ENCODE peak calls at places on chromosomes 6 and 20, in eight cellular contexts. S is stomach; K is astrocyte of the cerebellum; Q is prostate gland; T is CD4-positive, alpha-beta T cell; E is uterus; M is dorsolateral prefrontal cortex; J is omental fat pad. L is an unnamed sample.

GRCh38 chr6:163962627-163963117 is 548.2 kb downstream of the QKI start:
- DNase-seq in T (no peak), Q (no peak), E (no peak), K (no peak), M (no peak), S (no peak), J (no peak), L (no peak)

GRCh38 chr20:41650221-41650948 is 32.2 kb upstream of the CHD6 start:
- DNase-seq in Q (peak; percentile 87), J (no peak), M (no peak), S (peak; percentile 69), T (no peak), E (no peak), K (no peak), L (peak; percentile 61)

GRCh38 chr20:5863040-5863811 is 87.1 kb downstream of the TRMT6 start:
- DNase-seq in J (no peak), E (peak; percentile 41), S (no peak), T (no peak), M (no peak), Q (no peak), K (no peak), L (peak; percentile 72)

GRCh38 chr20:10626896-10627295 is 46.9 kb downstream of the JAG1 start:
- DNase-seq in M (no peak), E (no peak), T (no peak), K (no peak), S (no peak), J (no peak), Q (no peak), L (no peak)

GRCh38 chr6:27250955-27251671 is 3.6 kb downstream of the PRSS16 start:
- DNase-seq in T (peak; percentile 46), K (no peak), M (peak; percentile 87), E (peak; percentile 30), S (peak; percentile 95), Q (peak; percentile 92), J (no peak), L (peak; percentile 97)

GRCh38 chr20:38032585-38033329 is 499 bp downstream of the TTI1 start:
- DNase-seq in Q (no peak), E (no peak), J (no peak), M (no peak), T (no peak), K (no peak), S (no peak), L (no peak)

GRCh38 chr6:41715779-41716515 is 19.5 kb downstream of the TFEB start:
- DNase-seq in J (no peak), Q (no peak), T (no peak), E (no peak), K (no peak), M (no peak), S (no peak), L (no peak)

GRCh38 chr20:51091564-51092195 is 68.8 kb upstream of the KCNG1 start:
- DNase-seq in T (no peak), E (no peak), M (no peak), J (no peak), Q (no peak), S (no peak), K (no peak), L (no peak)

GRCh38 chr6:159097256-159097655 is 52.5 kb upstream of the TAGAP start:
- DNase-seq in K (no peak), T (no peak), E (no peak), S (no peak), Q (no peak), J (no peak), M (no peak), L (no peak)

GRCh38 chr6:34300332-34300751 is 51.5 kb upstream of the SMIM29 start:
- DNase-seq in S (no peak), E (no peak), Q (no peak), J (no peak), K (no peak), M (no peak), T (no peak), L (no peak)

GRCh38 chr6:117674991-117675657 is at the start of gene NUS1:
- DNase-seq in E (peak; percentile 97), T (peak; percentile 97), S (peak; percentile 98), M (peak; percentile 98), Q (peak; percentile 97), K (peak; percentile 95), J (peak; percentile 93), L (peak; percentile 98)

GRCh38 chr6:38504996-38505395 is 134.7 kb downstream of the BTBD9 start:
- DNase-seq in S (no peak), E (no peak), T (no peak), J (no peak), M (no peak), K (no peak), Q (no peak), L (no peak)

GRCh38 chr20:62571667-62572344 is 70.5 kb upstream of the SLCO4A1 start:
- DNase-seq in J (no peak), E (no peak), K (no peak), Q (no peak), S (no peak), M (no peak), T (no peak), L (no peak)

GRCh38 chr6:135250751-135251356 is 69.7 kb downstream of the MYB start:
- DNase-seq in K (no peak), J (no peak), M (no peak), S (no peak), T (no peak), E (no peak), Q (no peak), L (no peak)

GRCh38 chr6:32355018-32355417 is 16.7 kb downstream of the TSBP1 start:
- DNase-seq in M (no peak), K (no peak), J (no peak), S (no peak), E (no peak), Q (no peak), T (no peak), L (no peak)

GRCh38 chr20:60627751-60628565 is 624.1 kb upstream of the CDH4 start:
- DNase-seq in M (no peak), E (no peak), Q (no peak), J (no peak), S (no peak), K (no peak), T (no peak), L (no peak)

GRCh38 chr6:134503542-134504281 is 185.8 kb upstream of the SGK1 start:
- DNase-seq in S (no peak), K (no peak), T (no peak), Q (no peak), J (no peak), E (no peak), M (no peak), L (no peak)

GRCh38 chr6:117387454-117387974 is 38.2 kb downstream of the ROS1 start:
- DNase-seq in J (no peak), S (no peak), E (no peak), Q (no peak), T (no peak), K (no peak), M (no peak), L (no peak)

GRCh38 chr20:51457281-51457932 is 85.1 kb downstream of the NFATC2 start:
- DNase-seq in Q (peak; percentile 76), T (no peak), E (peak; percentile 76), J (peak; percentile 46), K (peak; percentile 65), S (no peak), M (peak; percentile 77), L (peak; percentile 22)

GRCh38 chr20:4869290-4870193 is 131.8 kb downstream of the SLC23A2 start:
- DNase-seq in Q (peak; percentile 66), S (no peak), E (no peak), M (no peak), T (no peak), J (no peak), K (no peak), L (no peak)

GRCh38 chr20:17226410-17227198 is at the start of gene PCSK2:
- DNase-seq in Q (no peak), E (no peak), J (no peak), T (no peak), S (peak; percentile 34), M (peak; percentile 79), K (peak; percentile 16), L (peak; percentile 70)

GRCh38 chr6:167507376-167507961 is 182.6 kb downstream of the TTLL2 start:
- DNase-seq in J (no peak), K (no peak), E (no peak), T (no peak), S (no peak), M (no peak), Q (no peak), L (no peak)

GRCh38 chr6:109002882-109003281 is 91.8 kb downstream of the SESN1 start:
- DNase-seq in Q (no peak), M (no peak), T (no peak), E (no peak), S (no peak), K (no peak), J (no peak), L (no peak)

GRCh38 chr20:47173596-47174216 is 182.8 kb downstream of the ZMYND8 start:
- DNase-seq in M (no peak), Q (no peak), K (no peak), J (no peak), S (no peak), E (no peak), T (no peak), L (no peak)
- TF ChIP-seq CTCF in M (no peak), Q (no peak), K (no peak), J (no peak), S (no peak), E (no peak), T (no peak), L (no peak)

GRCh38 chr6:7106752-7107577 is 796 bp upstream of the RREB1 start:
- DNase-seq in J (no peak), E (peak; percentile 60), K (no peak), T (peak; percentile 62), S (no peak), M (no peak), Q (peak; percentile 34), L (peak; percentile 45)
- TF ChIP-seq CTCF in J (no peak), E (no peak), K (peak; percentile 12), T (peak; percentile 60), S (no peak), M (no peak), Q (peak; percentile 37), L (no peak)

DNA sequence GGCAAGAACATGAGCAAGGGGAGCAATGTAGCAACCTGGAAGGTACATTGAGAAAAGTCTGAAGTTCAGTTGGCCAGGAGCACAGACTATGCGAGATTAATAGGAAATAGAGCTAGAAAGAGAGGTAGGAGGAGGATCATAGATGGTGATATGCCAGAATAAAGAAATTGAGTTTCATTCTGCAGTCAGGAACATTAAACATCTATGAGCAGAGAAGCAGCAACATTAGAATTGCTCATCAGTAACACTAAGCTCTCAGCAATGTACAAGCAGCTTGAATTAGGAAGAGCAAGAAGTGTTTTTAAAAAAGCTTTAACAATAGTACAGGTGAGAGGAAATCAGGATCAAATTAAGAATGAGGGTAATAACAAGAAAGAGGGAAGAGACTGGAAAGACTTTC is 467.9 kb downstream of the PHF3 start:
- DNase-seq in K (no peak), M (no peak), Q (no peak), T (no peak), S (no peak), E (no peak), J (no peak), L (no peak)
- TF ChIP-seq CTCF in K (no peak), M (no peak), Q (no peak), T (no peak), S (no peak), E (no peak), J (no peak), L (no peak)

DNA sequence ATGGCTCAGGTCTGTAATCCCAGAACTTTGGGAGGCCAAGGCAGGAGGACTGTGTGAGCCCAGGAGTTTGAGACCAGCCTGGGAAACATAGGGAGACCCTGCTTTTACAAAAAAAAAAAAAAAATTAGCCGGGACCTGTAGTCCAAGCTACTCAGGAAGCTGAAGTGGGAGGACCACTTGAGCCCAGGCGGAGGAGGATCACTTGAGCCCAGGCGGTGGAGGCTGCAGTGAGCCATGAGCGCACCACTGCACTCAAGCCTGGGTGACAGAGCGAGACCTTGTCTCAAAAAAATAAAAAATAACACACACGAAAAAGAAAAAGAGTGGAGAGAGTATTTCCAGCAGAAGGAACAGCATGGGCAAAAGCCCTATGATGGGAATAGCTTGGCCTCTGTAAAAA is 2.0 kb downstream of the TTLL9 start:
- DNase-seq in M (no peak), K (no peak), Q (no peak), T (no peak), S (no peak), E (no peak), J (no peak), L (no peak)
- TF ChIP-seq CTCF in M (no peak), K (no peak), Q (no peak), T (no peak), S (no peak), E (no peak), J (no peak), L (no peak)